ENCODE peak calls at places on chromosomes 1 and 21, in seven cellular contexts. K is NCI-H1105 treated with DMSO at 0.1 percent for 48 hours, J is thoracic aorta, R is WERI-Rb-1, P is AG10803, V is left colon, W is activated T-cell treated with anti-CD3 and anti-CD28 coated beads for 24 hours. U is an unnamed sample.

GRCh38 chr21:36388835-36389234 is 3.6 kb downstream of the CHAF1B start:
- DNase-seq in J (no peak), P (peak), W (no peak), R (no peak), V (no peak), K (no peak), U (no peak)

GRCh38 chr1:112461200-112461871 is 47.4 kb upstream of the WNT2B start:
- DNase-seq in K (no peak), W (no peak), R (no peak), J (no peak), P (no peak), V (no peak), U (no peak)

GRCh38 chr21:42297372-42297771 is 17.8 kb downstream of the TFF3 start:
- DNase-seq in P (no peak), K (no peak), W (no peak), R (no peak), V (no peak), J (no peak), U (no peak)

GRCh38 chr1:155000475-155000724 is 2.2 kb upstream of the ZBTB7B start:
- DNase-seq in V (peak), J (no peak), W (no peak), P (no peak), K (no peak), R (no peak), U (no peak)

GRCh38 chr21:42357307-42357706 is 6.5 kb upstream of the TFF2 start:
- DNase-seq in K (no peak), J (no peak), V (no peak), R (no peak), P (no peak), W (no peak), U (no peak)

GRCh38 chr1:25795955-25796806 is 3.8 kb upstream of the SELENON start:
- DNase-seq in K (no peak), W (no peak), V (no peak), J (no peak), P (no peak), R (no peak), U (no peak)

GRCh38 chr1:93659805-93660479 is 21.7 kb downstream of the BCAR3 start:
- DNase-seq in J (no peak), V (no peak), R (no peak), K (no peak), W (no peak), P (peak), U (no peak)

GRCh38 chr1:56258395-56258794 is 321.0 kb downstream of the PLPP3 start:
- DNase-seq in J (no peak), W (no peak), V (no peak), P (no peak), R (peak), K (peak), U (no peak)

GRCh38 chr1:228180271-228180987 is 14.8 kb downstream of the IBA57 start:
- DNase-seq in K (no peak), J (no peak), V (no peak), P (no peak), W (no peak), R (no peak), U (no peak)

GRCh38 chr1:171366816-171367215 is 52.8 kb downstream of the FMO4 start:
- DNase-seq in W (no peak), K (no peak), R (no peak), V (no peak), J (no peak), P (no peak), U (no peak)

GRCh38 chr1:163346326-163346870 is 24.6 kb downstream of the NUF2 start:
- DNase-seq in K (no peak), R (no peak), V (no peak), W (no peak), J (no peak), P (no peak), U (no peak)

GRCh38 chr1:211714154-211714553 is 38.7 kb upstream of the NEK2 start:
- DNase-seq in R (no peak), J (no peak), W (no peak), K (no peak), V (no peak), P (no peak), U (no peak)

GRCh38 chr1:15501208-15502032 is 22.6 kb downstream of the CASP9 start:
- DNase-seq in P (peak), W (peak), J (no peak), K (peak), V (no peak), R (peak), U (no peak)

GRCh38 chr1:216502528-216503162 is 79.4 kb upstream of the USH2A start:
- DNase-seq in R (no peak), W (no peak), J (no peak), V (no peak), P (no peak), K (no peak), U (no peak)

GRCh38 chr1:31425301-31426081 is 12.5 kb downstream of the SERINC2 start:
- DNase-seq in J (no peak), P (no peak), K (no peak), R (no peak), W (no peak), V (no peak), U (no peak)

GRCh38 chr1:199152676-199153075 is 513.8 kb downstream of the PTPRC start:
- DNase-seq in R (no peak), K (no peak), P (no peak), W (no peak), V (no peak), J (no peak), U (no peak)

GRCh38 chr1:58939146-58939545 is 155.3 kb upstream of the JUN start:
- DNase-seq in K (no peak), W (no peak), R (no peak), P (no peak), J (no peak), V (no peak), U (no peak)

GRCh38 chr21:17900281-17900989 is 81.3 kb upstream of the C21orf91 start:
- DNase-seq in P (no peak), J (no peak), W (no peak), K (peak), V (no peak), R (peak), U (no peak)

GRCh38 chr1:115647000-115647399 is 5.2 kb downstream of the VANGL1 start:
- DNase-seq in W (no peak), J (no peak), P (no peak), K (no peak), R (no peak), V (no peak), U (no peak)

GRCh38 chr1:7371926-7372325 is 399.2 kb upstream of the VAMP3 start:
- DNase-seq in J (no peak), K (no peak), R (peak), W (no peak), P (no peak), V (no peak), U (no peak)